ENCODE peak calls at places on chromosomes 11 and 22, in five cellular contexts. B is fibroblast of lung; V is stimulated activated CD8-positive, alpha-beta memory T cell treated with anti-CD3 and anti-CD28 coated beads, Interleukin-12 subunit alpha, Interleukin-12 subunit beta, amount 100 ng/mL, for 1 hour; Y is posterior cingulate gyrus; P is memory B cell. X is an unnamed sample.

GRCh38 chr11:111696556-111696955 is 69.6 kb downstream of the PPP2R1B start:
- DNase-seq in B (peak), V (no peak), Y (no peak), P (no peak), X (no peak)

GRCh38 chr22:45335854-45336492 is 26.2 kb downstream of the FAM118A start:
- DNase-seq in B (no peak), V (no peak), Y (no peak), P (no peak), X (no peak)

GRCh38 chr11:33696411-33696810 is 4.2 kb downstream of the C11orf91 start:
- DNase-seq in B (no peak), V (no peak), Y (no peak), P (no peak), X (no peak)

GRCh38 chr11:93775289-93775688 is 8.8 kb upstream of the MED17 start:
- DNase-seq in B (no peak), V (no peak), Y (no peak), P (no peak), X (no peak)

GRCh38 chr11:66068154-66068821 is 1.8 kb upstream of the PACS1 start:
- DNase-seq in B (peak), V (peak), Y (peak), P (peak), X (peak)

GRCh38 chr11:48107188-48107704 is 109.4 kb upstream of the OR4B1 start:
- DNase-seq in B (peak), V (no peak), Y (no peak), P (peak), X (no peak)

GRCh38 chr11:86153439-86153838 is 84.6 kb upstream of the PICALM start:
- DNase-seq in B (no peak), V (no peak), Y (no peak), P (no peak), X (no peak)

GRCh38 chr22:35870517-35871275 is 153.0 kb downstream of the APOL5 start:
- DNase-seq in B (no peak), V (no peak), Y (no peak), P (no peak), X (no peak)

GRCh38 chr11:58592760-58593472 is 14.1 kb downstream of the ZFP91 start:
- DNase-seq in B (no peak), V (no peak), Y (no peak), P (no peak), X (no peak)

GRCh38 chr22:49419661-49420060 is 408.0 kb downstream of the BRD1 start:
- DNase-seq in B (no peak), V (no peak), Y (no peak), P (no peak), X (no peak)